ENCODE peak calls at places on chromosomes 4 and X, in six cellular contexts. F is IMR-90, P is H1, Z is mesendoderm, S is trophoblast cell, X is neuronal stem cell. N is an unnamed sample.

GRCh38 chrX:80181079-80181478 is 166.5 kb downstream of the TBX22 start:
- DNase-seq in F (no peak), P (no peak), Z (peak; percentile 39), S (no peak), X (no peak), N (peak; percentile 31)

GRCh38 chr4:72110886-72111285 is 79.1 kb downstream of the NPFFR2 start:
- DNase-seq in F (no peak), P (no peak), Z (no peak), S (peak; percentile 91), X (no peak), N (no peak)

GRCh38 chrX:110462957-110463356 is 104.3 kb downstream of the RTL9 start:
- DNase-seq in F (no peak), P (no peak), Z (no peak), S (no peak), X (no peak), N (no peak)

GRCh38 chr4:860561-860960 is 34.6 kb upstream of the CPLX1 start:
- DNase-seq in F (no peak), P (no peak), Z (no peak), S (no peak), X (no peak), N (no peak)

GRCh38 chrX:115413246-115413878 is 123.8 kb downstream of the LUZP4 start:
- DNase-seq in F (peak; percentile 72), P (no peak), Z (no peak), S (no peak), X (no peak), N (no peak)

GRCh38 chr4:87950516-87950915 is 25.0 kb upstream of the SPP1 start:
- DNase-seq in F (no peak), P (no peak), Z (no peak), S (no peak), X (no peak), N (no peak)

GRCh38 chr4:151917145-151917775 is 156.5 kb upstream of the GATB start:
- DNase-seq in F (no peak), P (no peak), Z (no peak), S (no peak), X (peak; percentile 23), N (no peak)

GRCh38 chr4:22062676-22063075 is 114.1 kb upstream of the KCNIP4 start:
- DNase-seq in F (no peak), P (no peak), Z (no peak), S (no peak), X (no peak), N (no peak)

GRCh38 chr4:172412851-172413250 is 599.6 kb downstream of the GALNTL6 start:
- DNase-seq in F (no peak), P (no peak), Z (no peak), S (no peak), X (no peak), N (no peak)

GRCh38 chr4:39613093-39613656 is 25.5 kb downstream of the SMIM14 start:
- DNase-seq in F (peak; percentile 58), P (no peak), Z (no peak), S (no peak), X (no peak), N (no peak)

GRCh38 chr4:94329933-94330332 is 12.7 kb downstream of the HPGDS start:
- DNase-seq in F (no peak), P (no peak), Z (no peak), S (no peak), X (no peak), N (no peak)

GRCh38 chr4:35250771-35251170 is 993.5 kb downstream of the ARAP2 start:
- DNase-seq in F (no peak), P (no peak), Z (no peak), S (no peak), X (no peak), N (no peak)

GRCh38 chr4:147362868-147363440 is 117.9 kb upstream of the EDNRA start:
- DNase-seq in F (peak; percentile 77), P (no peak), Z (no peak), S (no peak), X (no peak), N (no peak)

GRCh38 chr4:157072002-157072401 is 3.9 kb upstream of the GLRB start:
- DNase-seq in F (peak; percentile 55), P (no peak), Z (no peak), S (no peak), X (no peak), N (no peak)

GRCh38 chr4:106773106-106773905 is 262.8 kb downstream of the DKK2 start:
- DNase-seq in F (no peak), P (no peak), Z (no peak), S (no peak), X (no peak), N (no peak)

GRCh38 chr4:2536193-2537010 is at the start of gene FAM193A:
- DNase-seq in F (peak; percentile 100), P (peak; percentile 100), Z (peak; percentile 100), S (peak; percentile 99), X (peak; percentile 99), N (peak; percentile 100)

GRCh38 chr4:184510431-184510830 is 36.1 kb upstream of the IRF2 start:
- DNase-seq in F (no peak), P (no peak), Z (no peak), S (peak; percentile 22), X (no peak), N (no peak)

GRCh38 chr4:168220893-168221292 is 97.7 kb downstream of the DDX60 start:
- DNase-seq in F (peak; percentile 30), P (no peak), Z (no peak), S (no peak), X (no peak), N (no peak)

GRCh38 chr4:102842367-102842766 is 15.0 kb upstream of the UBE2D3 start:
- DNase-seq in F (no peak), P (no peak), Z (no peak), S (no peak), X (no peak), N (no peak)

GRCh38 chr4:3480528-3481112 is 17.5 kb downstream of the DOK7 start:
- DNase-seq in F (peak; percentile 63), P (peak; percentile 66), Z (peak; percentile 93), S (peak; percentile 71), X (peak; percentile 85), N (peak; percentile 92)

GRCh38 chrX:150409486-150409885 is 46.4 kb downstream of the MAMLD1 start:
- DNase-seq in F (no peak), P (no peak), Z (no peak), S (no peak), X (no peak), N (no peak)

GRCh38 chr4:176833416-176833815 is 40.7 kb upstream of the VEGFC start:
- DNase-seq in F (no peak), P (no peak), Z (no peak), S (no peak), X (no peak), N (no peak)

GRCh38 chr4:44086753-44087152 is 361.9 kb downstream of the KCTD8 start:
- DNase-seq in F (no peak), P (no peak), Z (no peak), S (no peak), X (no peak), N (no peak)

GRCh38 chr4:37648084-37648817 is 37.9 kb downstream of the RELL1 start:
- DNase-seq in F (peak; percentile 96), P (peak; percentile 31), Z (peak; percentile 93), S (peak; percentile 63), X (no peak), N (peak; percentile 60)

GRCh38 chrX:69505772-69506616 is 1.9 kb downstream of the NALF2 start:
- DNase-seq in F (no peak), P (no peak), Z (no peak), S (no peak), X (no peak), N (no peak)

GRCh38 chrX:45697591-45697990 is 496.9 kb upstream of the DIPK2B start:
- DNase-seq in F (peak; percentile 90), P (no peak), Z (no peak), S (no peak), X (no peak), N (no peak)

GRCh38 chr4:109912706-109913621 is at the start of gene EGF:
- DNase-seq in F (peak; percentile 50), P (no peak), Z (peak; percentile 90), S (no peak), X (peak; percentile 41), N (no peak)

DNA sequence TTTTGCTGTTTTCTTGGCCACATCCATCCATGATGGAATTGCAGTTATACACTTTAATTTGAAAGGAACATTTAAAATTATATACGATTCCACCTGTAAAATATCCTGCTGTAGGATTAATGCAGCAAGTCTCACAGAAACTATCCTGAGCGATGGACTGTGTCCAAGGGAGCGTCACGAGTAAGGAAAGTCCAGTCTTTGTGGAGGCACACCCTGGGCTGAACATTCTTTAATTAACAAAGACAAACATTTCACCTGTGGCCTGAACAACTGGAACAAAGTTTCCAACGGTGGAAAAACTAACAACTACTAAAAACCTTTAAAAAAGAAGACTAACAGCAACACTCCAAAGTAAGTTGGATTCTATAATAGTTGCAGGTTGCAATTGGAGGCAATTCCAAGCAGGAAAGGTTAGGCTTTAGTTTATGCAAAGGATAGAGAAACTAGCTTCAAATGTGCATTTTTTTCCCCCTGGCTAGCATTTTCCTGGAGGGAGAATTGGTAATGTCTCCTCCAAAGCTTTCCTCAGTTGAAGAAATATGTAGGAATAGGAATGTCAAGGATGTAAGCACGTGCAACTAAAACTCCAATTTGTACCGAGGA is 11.0 kb downstream of the EREG start:
- DNase-seq in F (no peak), P (no peak), Z (no peak), S (no peak), X (no peak), N (no peak)
- H2BK120ac ChIP-seq in F (peak overlapping the region; percentile 71), P (no peak overlapping the region), Z (no peak overlapping the region), S (no peak overlapping the region), X (no peak overlapping the region), N (no peak overlapping the region)

DNA sequence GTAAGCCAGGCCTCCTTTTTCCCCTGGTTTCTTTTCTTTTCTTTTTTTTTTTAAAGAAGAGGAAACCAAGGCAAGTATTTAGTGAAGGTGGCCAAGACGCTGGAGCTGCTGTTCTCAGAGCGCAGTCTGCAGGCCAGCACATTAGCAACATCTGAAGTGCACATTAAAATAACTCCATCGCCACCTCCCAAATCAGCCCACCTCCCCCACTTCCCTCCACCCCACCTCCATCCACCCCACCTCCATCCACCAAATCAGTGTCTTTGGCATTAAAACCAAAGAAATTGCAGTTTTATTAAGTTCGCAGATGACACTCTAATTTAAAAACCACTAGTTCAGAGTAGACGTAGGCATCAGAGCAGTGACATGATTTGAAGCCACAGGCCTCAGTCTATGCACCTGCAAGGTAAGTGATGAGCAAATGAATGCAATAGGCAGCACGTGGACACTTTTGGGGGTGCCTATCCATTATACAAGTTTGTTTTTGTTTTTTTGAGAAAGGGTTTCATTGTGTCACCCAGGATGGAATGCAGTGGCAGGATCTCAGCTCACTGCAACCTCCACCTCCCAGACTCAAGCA is 88.1 kb upstream of the TRIM2 start:
- DNase-seq in F (no peak), P (no peak), Z (no peak), S (no peak), X (no peak), N (no peak)
- H2BK5ac ChIP-seq in F (no peak overlapping the region), P (no peak overlapping the region), Z (no peak overlapping the region), S (no peak overlapping the region), X (no peak overlapping the region), N (no peak overlapping the region)

DNA sequence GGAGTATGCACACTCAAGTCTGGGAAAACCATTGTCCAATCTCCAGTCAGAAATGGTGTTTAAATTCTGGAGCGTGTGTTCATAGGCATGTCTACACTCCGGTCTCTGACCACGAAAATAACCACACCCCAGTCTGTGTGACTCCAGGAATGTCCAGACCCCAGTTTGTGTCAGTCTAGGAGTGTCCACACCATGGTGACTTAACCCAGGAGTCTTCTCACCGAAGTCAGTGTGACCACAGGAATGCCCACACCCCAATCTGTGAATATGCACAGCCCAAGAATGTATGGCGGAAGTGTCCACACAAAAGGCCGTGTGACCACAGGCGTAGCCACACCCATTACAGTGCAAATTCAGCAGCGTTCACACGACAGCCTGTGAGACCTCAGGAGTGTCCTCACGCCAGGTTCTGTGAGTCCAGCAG is 11.4 kb downstream of the FTSJ1 start:
- DNase-seq in F (peak; percentile 89), P (no peak), Z (no peak), S (peak; percentile 68), X (no peak), N (no peak)
- H3K18ac ChIP-seq in F (no peak overlapping the region), P (no peak overlapping the region), Z (no peak overlapping the region), S (no peak overlapping the region), X (no peak overlapping the region), N (no peak overlapping the region)

GRCh38 chr4:56742080-56742871 is 61.2 kb upstream of the HOPX start:
- DNase-seq in F (peak; percentile 19), P (no peak), Z (no peak), S (no peak), X (no peak), N (no peak)
- H2BK120ac ChIP-seq in F (no peak overlapping the region), P (no peak overlapping the region), Z (no peak overlapping the region), S (no peak overlapping the region), X (no peak overlapping the region), N (no peak overlapping the region)